ENCODE peak calls at places on chromosomes 2 and 18, in nine cellular contexts. B is neural crest cell; X is CD8-positive, alpha-beta memory T cell; N is activated CD4-positive, alpha-beta T cell treated with anti-CD3 and anti-CD28 coated beads, Interleukin-2, amount 50 U/mL, for 4 hours; O is HTR-8/SVneo; W is Panc1; R is kidney epithelial cell; V is H7; M is GDM1. I is an unnamed sample.

GRCh38 chr18:36349552-36349951 is 52.0 kb downstream of the FHOD3 start:
- DNase-seq in B (no peak), X (no peak), N (no peak), O (no peak), W (no peak), R (peak; percentile 87), V (no peak), M (no peak), I (no peak)

GRCh38 chr2:191580581-191580980 is 97.4 kb upstream of the NABP1 start:
- DNase-seq in B (no peak), X (no peak), N (no peak), O (no peak), W (no peak), R (no peak), V (no peak), M (no peak), I (no peak)

GRCh38 chr2:59584958-59585357 is 968.5 kb downstream of the BCL11A start:
- DNase-seq in B (peak; percentile 5), X (no peak), N (no peak), O (no peak), W (no peak), R (no peak), V (peak; percentile 39), M (peak; percentile 26), I (peak; percentile 6)

GRCh38 chr2:235990344-235990743 is 177.8 kb downstream of the GBX2 start:
- DNase-seq in B (no peak), X (no peak), N (no peak), O (no peak), W (no peak), R (no peak), V (no peak), M (no peak), I (no peak)

GRCh38 chr2:36473230-36473629 is 117.7 kb downstream of the CRIM1 start:
- DNase-seq in B (no peak), X (no peak), N (no peak), O (no peak), W (no peak), R (no peak), V (no peak), M (no peak), I (no peak)

GRCh38 chr18:23752796-23753195 is 63.5 kb downstream of the LAMA3 start:
- DNase-seq in B (no peak), X (no peak), N (no peak), O (no peak), W (no peak), R (no peak), V (no peak), M (no peak), I (no peak)

GRCh38 chr2:170485254-170485653 is 229.9 kb upstream of the SP5 start:
- DNase-seq in B (no peak), X (no peak), N (no peak), O (no peak), W (no peak), R (no peak), V (no peak), M (no peak), I (no peak)

GRCh38 chr2:153232474-153232873 is 246.1 kb downstream of the RPRM start:
- DNase-seq in B (no peak), X (no peak), N (no peak), O (no peak), W (no peak), R (no peak), V (no peak), M (no peak), I (no peak)

GRCh38 chr18:2083691-2084090 is 487.6 kb downstream of the METTL4 start:
- DNase-seq in B (no peak), X (no peak), N (no peak), O (no peak), W (no peak), R (no peak), V (peak; percentile 21), M (peak; percentile 48), I (no peak)

I was measured in NCI-H2107.